ENCODE peak calls at places on chromosomes 5 and 9, in six cellular contexts. L is right cardiac atrium, Q is hepatocyte, F is upper lobe of right lung, E is lower lobe of right lung, C is K562. Y is an unnamed sample. For H3K9me3, the result is how much of the 10 kb centered on the place peaks cover.

GRCh38 chr5:180126716-180127681 is 55.4 kb upstream of the RNF130 start:
- DNase-seq in L (no peak), Q (peak), F (peak), E (no peak), C (peak), Y (no peak)

GRCh38 chr9:81125446-81126092 is 563.8 kb downstream of the TLE1 start:
- DNase-seq in L (no peak), Q (no peak), F (no peak), E (no peak), C (no peak), Y (no peak)

GRCh38 chr9:108245901-108246300 is 609.9 kb downstream of the ACTL7B start:
- DNase-seq in L (no peak), Q (no peak), F (no peak), E (no peak), C (no peak), Y (no peak)

GRCh38 chr5:154868702-154869101 is 10.3 kb downstream of the CNOT8 start:
- DNase-seq in L (peak), Q (peak), F (no peak), E (no peak), C (peak), Y (no peak)

GRCh38 chr5:160369990-160370712 is at the start of gene C1QTNF2:
- DNase-seq in L (peak), Q (peak), F (peak), E (peak), C (no peak), Y (peak)

GRCh38 chr5:143263272-143263810 is 140.1 kb downstream of the NR3C1 start:
- DNase-seq in L (no peak), Q (no peak), F (no peak), E (no peak), C (no peak), Y (no peak)

GRCh38 chr5:78569441-78569840 is 79.1 kb downstream of the LHFPL2 start:
- DNase-seq in L (peak), Q (peak), F (no peak), E (peak), C (no peak), Y (no peak)

GRCh38 chr5:71601222-71602026 is 14.3 kb downstream of the MCCC2 start:
- DNase-seq in L (peak), Q (peak), F (no peak), E (no peak), C (peak), Y (no peak)

GRCh38 chr5:134133995-134134541 is 19.6 kb downstream of the TCF7 start:
- DNase-seq in L (no peak), Q (no peak), F (peak), E (peak), C (no peak), Y (peak)

GRCh38 chr5:95697781-95698681 is 15.2 kb upstream of the SPATA9 start:
- DNase-seq in L (no peak), Q (peak), F (no peak), E (no peak), C (peak), Y (no peak)

GRCh38 chr9:107694390-107694789 is 204.8 kb upstream of the KLF4 start:
- DNase-seq in L (no peak), Q (no peak), F (no peak), E (no peak), C (no peak), Y (no peak)

GRCh38 chr5:91339053-91339710 is 43.9 kb downstream of the ARRDC3 start:
- DNase-seq in L (no peak), Q (no peak), F (no peak), E (no peak), C (no peak), Y (no peak)

GRCh38 chr9:136258786-136259516 is 13.3 kb upstream of the QSOX2 start:
- DNase-seq in L (no peak), Q (no peak), F (no peak), E (no peak), C (no peak), Y (no peak)

GRCh38 chr5:150307617-150308426 is 5.1 kb upstream of the ARSI start:
- DNase-seq in L (no peak), Q (no peak), F (no peak), E (no peak), C (no peak), Y (no peak)

GRCh38 chr5:1724822-1725602 is 74.6 kb downstream of the MRPL36 start:
- DNase-seq in L (no peak), Q (no peak), F (peak), E (peak), C (peak), Y (peak)

GRCh38 chr5:1727571-1727970 is 72.1 kb downstream of the MRPL36 start:
- DNase-seq in L (no peak), Q (no peak), F (peak), E (peak), C (no peak), Y (peak)

GRCh38 chr5:1725641-1726468 is 73.8 kb downstream of the MRPL36 start:
- DNase-seq in L (no peak), Q (no peak), F (peak), E (peak), C (no peak), Y (peak)

GRCh38 chr5:1726956-1727355 is 72.7 kb downstream of the MRPL36 start:
- DNase-seq in L (no peak), Q (no peak), F (peak), E (peak), C (no peak), Y (peak)

DNA sequence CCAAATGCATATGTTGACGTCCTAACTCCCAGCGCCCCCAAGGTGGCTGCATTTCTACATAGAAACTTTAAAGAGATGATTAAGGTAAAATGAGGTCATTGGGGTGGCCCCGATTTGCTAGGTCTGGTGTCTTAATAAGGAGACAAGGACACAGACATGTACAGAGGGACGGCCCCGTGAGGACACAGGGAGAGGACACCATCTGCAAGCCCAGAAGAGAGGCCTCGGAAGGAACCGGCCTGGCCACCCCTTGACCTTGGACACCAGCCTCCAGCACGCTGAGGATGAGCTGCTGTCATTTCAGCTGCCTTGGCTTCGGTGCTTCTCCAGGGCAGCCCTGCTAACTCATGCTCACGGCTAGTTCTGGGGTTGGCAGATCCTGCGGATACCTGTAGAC is 73.2 kb downstream of the MRPL36 start:
- DNase-seq in L (no peak), Q (no peak), F (peak), E (no peak), C (no peak), Y (no peak)
- H3K9me3 ChIP-seq in L (under half), Q (under half), F (under half), E (under half), C (under half), Y (under half)

GRCh38 chr9:137703842-137704508 is 85.2 kb downstream of the EHMT1 start:
- DNase-seq in L (no peak), Q (no peak), F (no peak), E (no peak), C (peak), Y (no peak)

GRCh38 chr9:137705906-137706305 is 87.1 kb downstream of the EHMT1 start:
- DNase-seq in L (no peak), Q (no peak), F (no peak), E (no peak), C (peak), Y (no peak)

GRCh38 chr9:137705443-137705863 is 86.6 kb downstream of the EHMT1 start:
- DNase-seq in L (no peak), Q (no peak), F (no peak), E (no peak), C (no peak), Y (no peak)

GRCh38 chr9:137700911-137701310 is 82.1 kb downstream of the EHMT1 start:
- DNase-seq in L (no peak), Q (no peak), F (no peak), E (no peak), C (no peak), Y (no peak)

GRCh38 chr9:137702615-137703379 is 84.0 kb downstream of the EHMT1 start:
- DNase-seq in L (no peak), Q (no peak), F (no peak), E (no peak), C (no peak), Y (no peak)
- H3K9me3 ChIP-seq in L (under half), Q (under half), F (under half), E (under half), C (under half), Y (under half)

GRCh38 chr9:112997236-112997941 is 14.6 kb downstream of the ZNF883 start:
- DNase-seq in L (no peak), Q (no peak), F (no peak), E (no peak), C (no peak), Y (no peak)
- H3K9me3 ChIP-seq in L (under half), Q (half or more), F (half or more), E (half or more), C (under half), Y (under half)

DNA sequence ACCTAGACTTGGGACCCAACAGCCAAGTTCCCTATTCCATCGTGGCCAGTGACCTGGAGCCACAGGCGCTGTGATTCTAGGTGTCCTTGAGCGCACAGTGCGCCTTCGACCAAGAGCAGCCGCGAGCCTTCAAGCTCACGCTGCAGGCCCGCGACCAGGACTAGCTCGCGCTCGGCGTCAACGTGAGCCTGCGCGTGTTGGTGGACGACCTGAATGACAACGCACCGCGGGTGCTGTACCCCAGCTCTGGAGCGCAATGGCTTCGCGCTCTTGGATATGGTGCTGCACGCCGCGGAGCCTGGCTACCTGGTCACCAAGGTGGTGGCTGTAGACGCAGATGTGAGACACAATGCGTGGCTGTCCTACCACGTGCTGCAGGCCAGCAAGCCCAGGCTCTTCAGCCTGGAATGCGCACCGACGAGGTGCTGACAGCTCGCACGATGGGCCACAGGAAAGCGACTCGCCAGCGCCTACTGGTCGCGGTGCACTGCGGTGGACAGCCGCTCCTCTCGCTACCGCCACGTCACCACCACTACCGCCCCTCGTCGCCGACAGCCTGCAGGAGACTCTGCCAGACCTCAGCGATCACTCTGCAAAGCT is 11.4 kb downstream of the PCDHGA12 start:
- DNase-seq in L (peak), Q (no peak), F (no peak), E (no peak), C (no peak), Y (no peak)
- H3K9me3 ChIP-seq in L (under half), Q (under half), F (under half), E (under half), C (under half), Y (under half)

DNA sequence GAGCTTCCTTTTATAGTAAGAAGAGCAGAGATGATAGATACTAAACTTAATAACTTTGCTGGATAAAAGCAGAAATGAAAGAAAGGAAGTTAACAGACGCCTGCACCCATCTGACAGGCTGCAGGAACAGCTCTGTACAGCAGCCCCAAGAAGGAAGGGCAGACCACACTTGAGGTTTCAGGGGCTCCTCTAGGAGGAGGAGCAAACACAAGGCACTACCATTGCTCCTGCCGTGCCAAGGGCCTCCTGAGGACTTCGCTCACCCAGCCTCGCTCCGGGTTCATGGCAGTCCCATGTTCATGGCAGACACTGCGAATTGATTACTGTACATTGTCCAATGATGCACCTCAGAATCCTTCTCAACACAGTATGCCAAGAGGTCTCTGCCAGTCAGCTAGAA is 85.1 kb downstream of the AMBP start:
- DNase-seq in L (no peak), Q (no peak), F (no peak), E (no peak), C (no peak), Y (peak)
- H3K9me3 ChIP-seq in L (under half), Q (under half), F (under half), E (under half), C (under half), Y (under half)

GRCh38 chr9:1171541-1171940 is 121.4 kb downstream of the DMRT2 start:
- DNase-seq in L (no peak), Q (no peak), F (no peak), E (no peak), C (no peak), Y (no peak)

GRCh38 chr9:1170918-1171317 is 120.8 kb downstream of the DMRT2 start:
- DNase-seq in L (no peak), Q (no peak), F (no peak), E (no peak), C (no peak), Y (no peak)

GRCh38 chr9:1173986-1174385 is 123.8 kb downstream of the DMRT2 start:
- DNase-seq in L (no peak), Q (no peak), F (no peak), E (no peak), C (no peak), Y (no peak)

GRCh38 chr9:1173211-1173610 is 123.1 kb downstream of the DMRT2 start:
- DNase-seq in L (no peak), Q (no peak), F (peak), E (no peak), C (no peak), Y (no peak)
- H3K9me3 ChIP-seq in L (under half), Q (under half), F (under half), E (under half), C (under half), Y (under half)

Y was measured in aorta.